ENCODE peak calls at places on chromosome 5, in four cellular contexts. Y is HCT116, Z is K562, S is HepG2. Q is an unnamed sample.
A peak's percentile ranks its signal among the peaks of the same experiment; 100 is the strongest.

GRCh38 chr5:154523704-154524103 is 45.7 kb upstream of the HAND1 start:
- DNase-seq in Y (no peak), Z (no peak), S (no peak), Q (no peak)

GRCh38 chr5:3182477-3182876 is 413.2 kb upstream of the IRX1 start:
- DNase-seq in Y (no peak), Z (no peak), S (no peak), Q (no peak)

GRCh38 chr5:115624994-115625393 is 842 bp downstream of the TMED7 start:
- DNase-seq in Y (no peak), Z (no peak), S (peak; percentile 6), Q (no peak)

GRCh38 chr5:77180167-77181081 is 30.1 kb upstream of the PDE8B start:
- DNase-seq in Y (no peak), Z (no peak), S (no peak), Q (no peak)

GRCh38 chr5:34410411-34411139 is 245.6 kb upstream of the RAI14 start:
- DNase-seq in Y (no peak), Z (no peak), S (no peak), Q (no peak)

GRCh38 chr5:154403234-154403633 is 42.6 kb upstream of the SAP30L start:
- DNase-seq in Y (no peak), Z (no peak), S (no peak), Q (no peak)

GRCh38 chr5:39624268-39624886 is 199.6 kb upstream of the DAB2 start:
- DNase-seq in Y (peak; percentile 58), Z (no peak), S (peak; percentile 47), Q (no peak)

GRCh38 chr5:82820188-82820587 is 257.0 kb downstream of the TMEM167A start:
- DNase-seq in Y (no peak), Z (no peak), S (no peak), Q (no peak)

GRCh38 chr5:172909931-172910502 is 49.2 kb upstream of the RPL26L1 start:
- DNase-seq in Y (no peak), Z (no peak), S (no peak), Q (no peak)

GRCh38 chr5:13976867-13977479 is 32.5 kb upstream of the DNAH5 start:
- DNase-seq in Y (peak; percentile 26), Z (peak; percentile 27), S (peak; percentile 15), Q (no peak)

GRCh38 chr5:761206-761771 is 23.2 kb downstream of the ZDHHC11B start:
- DNase-seq in Y (no peak), Z (no peak), S (no peak), Q (no peak)

GRCh38 chr5:121273818-121274433 is 577.8 kb upstream of the FTMT start:
- DNase-seq in Y (peak; percentile 74), Z (peak; percentile 24), S (peak; percentile 53), Q (peak; percentile 84)

GRCh38 chr5:11139471-11139870 is 378.4 kb upstream of the DAP start:
- DNase-seq in Y (no peak), Z (no peak), S (no peak), Q (no peak)

GRCh38 chr5:125476888-125477585 is 730.6 kb upstream of the ZNF608 start:
- DNase-seq in Y (no peak), Z (no peak), S (no peak), Q (no peak)

GRCh38 chr5:178941361-178941760 is 363 bp downstream of the ZNF454 start:
- DNase-seq in Y (no peak), Z (no peak), S (no peak), Q (no peak)

GRCh38 chr5:179337227-179338122 is 7.8 kb downstream of the ADAMTS2 start:
- DNase-seq in Y (no peak), Z (no peak), S (no peak), Q (no peak)

GRCh38 chr5:120604898-120605297 is 140.8 kb downstream of the PRR16 start:
- DNase-seq in Y (peak; percentile 31), Z (no peak), S (no peak), Q (no peak)

GRCh38 chr5:157107508-157107907 is 1.3 kb downstream of the HAVCR2 start:
- DNase-seq in Y (no peak), Z (no peak), S (no peak), Q (no peak)

GRCh38 chr5:157109744-157110143 is 900 bp upstream of the HAVCR2 start:
- DNase-seq in Y (no peak), Z (no peak), S (no peak), Q (no peak)

GRCh38 chr5:157106668-157107461 is 2.0 kb downstream of the HAVCR2 start:
- DNase-seq in Y (no peak), Z (no peak), S (no peak), Q (no peak)

GRCh38 chr5:157113007-157113406 is 4.2 kb upstream of the HAVCR2 start:
- DNase-seq in Y (no peak), Z (no peak), S (no peak), Q (no peak)

GRCh38 chr5:157108961-157109360 is at the start of gene HAVCR2:
- DNase-seq in Y (no peak), Z (no peak), S (no peak), Q (no peak)
- TF ChIP-seq TCF7L2 in Y (no peak), Z (no peak), S (no peak), Q (no peak)

GRCh38 chr5:93581738-93582414 is 857 bp upstream of the NR2F1-AS1 start:
- DNase-seq in Y (peak; percentile 76), Z (no peak), S (peak; percentile 41), Q (no peak)
- H3K27me3 ChIP-seq in Y (no peaks in the 10 kb centered on the region), Z (no peaks in the 10 kb centered on the region), S (peaks cover 3% of the 10 kb centered on the region), Q (no peaks in the 10 kb centered on the region)

GRCh38 chr5:160418561-160419457 is at the start of gene SLU7:
- DNase-seq in Y (peak; percentile 86), Z (peak; percentile 94), S (peak; percentile 90), Q (peak; percentile 87)

GRCh38 chr5:160420331-160420610 is 1.4 kb upstream of the PTTG1 start:
- DNase-seq in Y (no peak), Z (no peak), S (no peak), Q (peak; percentile 5)

GRCh38 chr5:160419458-160420330 is 813 bp upstream of the SLU7 start:
- DNase-seq in Y (no peak), Z (peak; percentile 15), S (no peak), Q (peak; percentile 17)

GRCh38 chr5:160421625-160422258 is at the start of gene PTTG1:
- DNase-seq in Y (peak; percentile 93), Z (peak; percentile 93), S (peak; percentile 93), Q (peak; percentile 85)

DNA sequence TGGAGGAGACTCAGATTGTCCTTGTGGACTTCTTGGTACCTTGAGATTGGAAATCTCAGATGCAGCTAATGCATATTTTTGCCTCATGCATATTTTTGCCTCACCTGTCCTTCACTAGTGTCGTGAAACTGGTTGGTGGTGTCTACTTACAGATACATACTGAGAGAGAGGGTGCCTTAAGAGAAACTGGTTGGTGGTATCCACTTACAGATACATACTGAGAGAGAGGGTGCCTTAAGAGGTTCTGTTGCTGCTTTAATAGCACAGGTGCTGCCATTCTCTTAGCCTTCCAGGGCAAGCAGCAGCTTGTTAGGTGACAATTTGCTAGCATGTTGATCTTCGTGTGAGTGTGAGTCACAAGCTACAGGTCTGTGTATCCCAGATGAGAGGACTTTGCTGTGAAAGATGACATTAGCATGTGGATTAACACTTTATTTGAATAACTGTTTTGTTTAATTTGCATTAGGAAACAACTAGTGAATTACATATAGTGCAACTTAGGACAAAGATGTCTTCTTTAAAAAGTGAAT is 1.4 kb downstream of the PTTG1 start:
- DNase-seq in Y (no peak), Z (no peak), S (no peak), Q (no peak)
- H3K4me3 ChIP-seq in Y (peak overlapping the region; percentile 90), Z (peak overlapping the region; percentile 60), S (peak overlapping the region; percentile 86), Q (peak overlapping the region; percentile 87)

GRCh38 chr5:2003690-2004365 is 121.1 kb upstream of the IRX4 start:
- DNase-seq in Y (no peak), Z (no peak), S (no peak), Q (no peak)
- TF ChIP-seq TCF7L2 in Y (no peak), Z (no peak), S (no peak), Q (no peak)

DNA sequence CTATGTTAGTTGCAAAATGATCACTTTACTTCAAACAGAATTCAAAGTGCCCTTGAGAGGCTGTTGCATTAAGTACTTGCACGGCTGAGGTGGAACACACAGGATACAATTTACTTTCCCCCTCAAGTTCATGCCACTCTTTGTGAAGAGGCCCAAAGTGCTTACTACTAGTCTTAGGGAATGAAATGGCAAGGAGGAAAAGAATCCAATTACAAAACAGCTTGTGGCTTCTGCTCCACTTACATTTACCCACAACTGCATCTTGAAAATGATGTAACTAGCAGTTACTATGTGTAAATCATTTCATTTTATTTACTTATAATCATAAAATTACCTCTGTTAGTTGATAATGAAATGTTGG is 14.6 kb downstream of the FOXD1 start:
- DNase-seq in Y (no peak), Z (no peak), S (no peak), Q (no peak)
- H3K27me3 ChIP-seq in Y (no peaks in the 10 kb centered on the region), Z (peaks cover 27% of the 10 kb centered on the region), S (peaks cover 5% of the 10 kb centered on the region), Q (no peaks in the 10 kb centered on the region)

GRCh38 chr5:132387649-132388117 is 18.2 kb downstream of the SLC22A5 start:
- DNase-seq in Y (peak; percentile 81), Z (peak; percentile 58), S (no peak), Q (no peak)
- H3K4me3 ChIP-seq in Y (peak overlapping the region; percentile 42), Z (no peak overlapping the region), S (no peak overlapping the region), Q (no peak overlapping the region)

GRCh38 chr5:126939887-126940286 is 90.5 kb downstream of the MARCHF3 start:
- DNase-seq in Y (no peak), Z (no peak), S (no peak), Q (no peak)

GRCh38 chr5:126936775-126937418 is 93.5 kb downstream of the MARCHF3 start:
- DNase-seq in Y (no peak), Z (no peak), S (no peak), Q (no peak)

GRCh38 chr5:126941403-126941802 is 89.0 kb downstream of the MARCHF3 start:
- DNase-seq in Y (no peak), Z (no peak), S (no peak), Q (no peak)

GRCh38 chr5:126937796-126938195 is 92.6 kb downstream of the MARCHF3 start:
- DNase-seq in Y (no peak), Z (no peak), S (no peak), Q (no peak)

DNA sequence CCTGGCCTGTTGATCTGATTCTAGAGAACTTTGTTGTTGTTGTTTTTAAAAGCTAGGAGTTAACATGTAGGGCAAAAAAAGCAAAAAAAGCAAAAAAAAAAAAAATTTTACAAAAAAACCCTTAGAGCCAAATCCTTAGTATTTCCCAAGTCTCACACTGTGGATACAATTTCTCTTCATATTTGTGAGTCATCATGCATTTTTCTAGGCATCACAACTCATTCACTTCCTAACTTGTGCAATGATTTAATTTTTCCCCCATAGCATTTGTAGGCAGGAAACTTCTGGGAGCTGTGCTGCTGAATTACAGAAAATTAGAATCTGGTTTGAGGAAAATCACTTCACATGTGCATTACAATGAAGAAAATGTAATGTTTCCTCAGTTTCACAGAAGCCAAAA is 91.9 kb downstream of the MARCHF3 start:
- DNase-seq in Y (no peak), Z (no peak), S (no peak), Q (no peak)
- TF ChIP-seq TCF7L2 in Y (no peak), Z (no peak), S (no peak), Q (no peak)

GRCh38 chr5:135448796-135449507 is 1.8 kb upstream of the DCANP1 start:
- DNase-seq in Y (no peak), Z (no peak), S (no peak), Q (no peak)

GRCh38 chr5:135448071-135448704 is 1.0 kb upstream of the DCANP1 start:
- DNase-seq in Y (no peak), Z (no peak), S (no peak), Q (no peak)

GRCh38 chr5:135450328-135450727 is 1.8 kb downstream of the TIFAB start:
- DNase-seq in Y (no peak), Z (no peak), S (peak; percentile 18), Q (no peak)

GRCh38 chr5:135450957-135451356 is 1.2 kb downstream of the TIFAB start:
- DNase-seq in Y (no peak), Z (no peak), S (no peak), Q (no peak)

GRCh38 chr5:135449608-135450007 is 2.5 kb upstream of the DCANP1 start:
- DNase-seq in Y (no peak), Z (no peak), S (no peak), Q (no peak)
- H3K27me3 ChIP-seq in Y (no peaks in the 10 kb centered on the region), Z (no peaks in the 10 kb centered on the region), S (peaks cover 5% of the 10 kb centered on the region), Q (peaks cover 11% of the 10 kb centered on the region)